ENCODE peak calls at places on chromosomes 11 and 22, in nine cellular contexts. Z is GM20000; L is substantia nigra; A is T follicular helper cell; I is aorta; R is activated T-cell treated with anti-CD3 and anti-CD28 coated beads for 1 hour; F is fibroblast of mammary gland; T is M059J; C is stimulated activated naive CD4-positive, alpha-beta T cell. G is an unnamed sample.

GRCh38 chr22:20419664-20419951 is 18.0 kb downstream of the SCARF2 start:
- DNase-seq in Z (no peak), L (no peak), A (no peak), I (peak; percentile 1), R (no peak), F (no peak), T (no peak), C (no peak), G (no peak)

GRCh38 chr11:94457118-94458029 is 36.3 kb downstream of the MRE11 start:
- DNase-seq in Z (no peak), L (no peak), A (no peak), I (no peak), R (no peak), F (peak; percentile 16), T (no peak), C (no peak), G (no peak)

GRCh38 chr11:106399075-106399500 is 321.6 kb downstream of the AASDHPPT start:
- DNase-seq in Z (no peak), L (no peak), A (no peak), I (peak; percentile 82), R (no peak), F (peak; percentile 100), T (peak; percentile 99), C (no peak), G (peak; percentile 91)

GRCh38 chr11:123483058-123483457 is 53.0 kb downstream of the GRAMD1B start:
- DNase-seq in Z (no peak), L (no peak), A (no peak), I (no peak), R (no peak), F (peak; percentile 37), T (peak; percentile 50), C (no peak), G (no peak)

GRCh38 chr11:110968348-110969062 is 256.3 kb upstream of the ARHGAP20 start:
- DNase-seq in Z (no peak), L (no peak), A (no peak), I (no peak), R (no peak), F (peak; percentile 68), T (peak; percentile 15), C (no peak), G (no peak)

GRCh38 chr22:21643533-21644357 is 1.6 kb downstream of the SDF2L1 start:
- DNase-seq in Z (no peak), L (no peak), A (no peak), I (no peak), R (no peak), F (no peak), T (no peak), C (no peak), G (no peak)

GRCh38 chr11:65560555-65561418 is 2.6 kb upstream of the LTBP3 start:
- DNase-seq in Z (no peak), L (no peak), A (no peak), I (peak; percentile 84), R (no peak), F (peak; percentile 64), T (peak; percentile 85), C (no peak), G (no peak)

GRCh38 chr11:126282361-126282741 is 542 bp upstream of the TIRAP start:
- DNase-seq in Z (peak; percentile 58), L (no peak), A (peak; percentile 16), I (peak; percentile 78), R (peak; percentile 19), F (peak; percentile 44), T (peak; percentile 32), C (peak; percentile 32), G (no peak)

GRCh38 chr11:3368199-3368598 is 10.7 kb downstream of the ZNF195 start:
- DNase-seq in Z (no peak), L (no peak), A (no peak), I (no peak), R (no peak), F (no peak), T (peak; percentile 10), C (no peak), G (no peak)